ENCODE peak calls at places on chromosomes 1 and 21, in seven cellular contexts. X is AG09319, O is glutamatergic neuron, T is PC-3, P is osteocyte, U is foreskin keratinocyte, S is foreskin fibroblast. K is an unnamed sample.

GRCh38 chr1:50421768-50422674 is 1.2 kb downstream of the DMRTA2 start:
- DNase-seq in X (no peak), O (no peak), S (no peak), P (no peak), U (no peak), T (no peak), K (no peak)

GRCh38 chr1:206939131-206939530 is 7.1 kb downstream of the PIGR start:
- DNase-seq in T (no peak), O (no peak), U (no peak), S (no peak), X (no peak), P (no peak), K (no peak)

GRCh38 chr1:74733616-74734484 is 898 bp downstream of the TYW3 start:
- DNase-seq in U (peak), T (peak), S (peak), X (no peak), P (no peak), O (no peak), K (peak)

GRCh38 chr1:59763418-59763817 is 51.3 kb upstream of the HOOK1 start:
- DNase-seq in U (no peak), O (no peak), S (no peak), T (no peak), P (no peak), X (no peak), K (no peak)

GRCh38 chr1:240031414-240031813 is 60.3 kb upstream of the FMN2 start:
- DNase-seq in P (no peak), T (peak), S (peak), X (no peak), U (no peak), O (no peak), K (no peak)

GRCh38 chr1:151175910-151176309 is at the start of gene TMOD4:
- DNase-seq in T (no peak), P (no peak), X (no peak), U (no peak), O (no peak), S (peak), K (no peak)

GRCh38 chr1:19639999-19640362 is 4.1 kb upstream of the NBL1 start:
- DNase-seq in T (peak), X (no peak), O (no peak), U (peak), P (no peak), S (peak), K (no peak)

GRCh38 chr1:75723989-75724471 is 479 bp upstream of the ACADM start:
- DNase-seq in O (peak), X (peak), T (peak), S (peak), U (peak), P (peak), K (peak)

GRCh38 chr1:218705391-218705790 is 360.3 kb downstream of the TGFB2 start:
- DNase-seq in P (no peak), T (peak), S (no peak), O (no peak), U (peak), X (no peak), K (no peak)

GRCh38 chr1:209627349-209628196 is 24.7 kb downstream of the LAMB3 start:
- DNase-seq in O (peak), P (peak), U (no peak), T (peak), S (peak), X (no peak), K (peak)

GRCh38 chr1:160125761-160126160 is 10.2 kb downstream of the ATP1A2 start:
- DNase-seq in S (peak), T (peak), P (no peak), U (no peak), O (no peak), X (no peak), K (no peak)

GRCh38 chr1:75616436-75617433 is 5.8 kb upstream of the SLC44A5 start:
- DNase-seq in T (no peak), U (no peak), S (peak), X (no peak), P (no peak), O (no peak), K (peak)

GRCh38 chr1:221793439-221794078 is 51.7 kb upstream of the DUSP10 start:
- DNase-seq in T (no peak), S (no peak), U (no peak), O (no peak), P (no peak), X (no peak), K (no peak)

GRCh38 chr21:37208056-37208705 is 59.0 kb downstream of the VPS26C start:
- DNase-seq in S (peak), T (no peak), P (peak), U (no peak), X (no peak), O (peak), K (no peak)

GRCh38 chr1:44354268-44354839 is 703 bp downstream of the ERI3 start:
- DNase-seq in T (peak), P (no peak), U (peak), S (peak), X (no peak), O (no peak), K (no peak)

GRCh38 chr1:65688848-65689247 is 103.8 kb upstream of the PDE4B start:
- DNase-seq in P (no peak), O (peak), T (no peak), X (no peak), S (peak), U (no peak), K (no peak)

GRCh38 chr1:243786546-243786945 is 63.5 kb downstream of the AKT3 start:
- DNase-seq in X (no peak), O (no peak), P (no peak), U (peak), T (peak), S (no peak), K (no peak)

GRCh38 chr1:150083907-150084306 is 16.3 kb downstream of the VPS45 start:
- DNase-seq in X (no peak), P (no peak), S (no peak), U (no peak), O (no peak), T (no peak), K (no peak)

GRCh38 chr21:14591882-14592281 is 45.8 kb upstream of the SAMSN1 start:
- DNase-seq in T (peak), U (peak), O (no peak), S (no peak), X (peak), P (no peak), K (no peak)

GRCh38 chr1:110948038-110948810 is 15.5 kb downstream of the LRIF1 start:
- DNase-seq in P (no peak), O (no peak), U (peak), T (peak), S (peak), X (no peak), K (no peak)

GRCh38 chr21:26115899-26116298 is 54.7 kb downstream of the APP start:
- DNase-seq in T (peak), S (peak), P (no peak), U (no peak), O (no peak), X (peak), K (no peak)

GRCh38 chr1:18876210-18876609 is 16.8 kb upstream of the TAS1R2 start:
- DNase-seq in T (no peak), X (no peak), O (no peak), U (no peak), S (no peak), P (no peak), K (no peak)

GRCh38 chr1:184954232-184954995 is 19.9 kb downstream of the NIBAN1 start:
- DNase-seq in P (no peak), S (peak), X (no peak), T (no peak), U (peak), O (no peak), K (no peak)

GRCh38 chr1:55310517-55310927 is 95.4 kb upstream of the USP24 start:
- DNase-seq in T (peak), O (no peak), P (no peak), U (peak), X (peak), S (peak), K (no peak)

GRCh38 chr1:209876091-209876800 is 48.5 kb downstream of the UTP25 start:
- DNase-seq in O (no peak), T (no peak), S (peak), X (no peak), P (no peak), U (no peak), K (no peak)

GRCh38 chr1:192601145-192602048 is 25.8 kb downstream of the RGS1 start:
- DNase-seq in S (peak), X (no peak), O (no peak), U (peak), P (no peak), T (peak), K (no peak)

GRCh38 chr21:45584786-45585185 is 42.5 kb upstream of the SLC19A1 start:
- DNase-seq in P (no peak), T (no peak), O (no peak), U (no peak), X (no peak), S (no peak), K (no peak)

GRCh38 chr1:14320518-14320917 is 278.0 kb upstream of the KAZN start:
- DNase-seq in O (no peak), X (peak), S (no peak), P (no peak), T (peak), U (peak), K (no peak)

GRCh38 chr1:227388214-227388613 is 69.9 kb upstream of the CDC42BPA start:
- DNase-seq in O (no peak), U (no peak), S (peak), X (no peak), T (peak), P (no peak), K (no peak)

GRCh38 chr21:36695671-36696389 is 3.1 kb upstream of the SIM2 start:
- DNase-seq in X (no peak), P (no peak), S (no peak), O (peak), U (no peak), T (no peak), K (no peak)

GRCh38 chr21:28719731-28720130 is 272.9 kb downstream of the LTN1 start:
- DNase-seq in O (no peak), S (no peak), P (no peak), U (no peak), X (no peak), T (no peak), K (no peak)

GRCh38 chr21:37463083-37463780 is 96.7 kb downstream of the DYRK1A start:
- DNase-seq in S (peak), O (no peak), U (peak), P (no peak), X (no peak), T (peak), K (peak)

GRCh38 chr1:32063261-32063681 is 9.5 kb upstream of the TMEM39B start:
- DNase-seq in S (peak), X (no peak), P (no peak), T (peak), O (no peak), U (peak), K (no peak)

GRCh38 chr1:229863651-229864545 is 203.1 kb upstream of the GALNT2 start:
- DNase-seq in P (no peak), O (no peak), X (no peak), U (no peak), T (no peak), S (no peak), K (peak)

GRCh38 chr1:80212958-80213357 is 1206.4 kb upstream of the ADGRL4 start:
- DNase-seq in P (no peak), S (no peak), X (no peak), T (no peak), U (no peak), O (no peak), K (no peak)

GRCh38 chr1:223525957-223526356 is 132.7 kb downstream of the CCDC185 start:
- DNase-seq in T (no peak), X (no peak), P (no peak), O (no peak), U (no peak), S (no peak), K (no peak)

GRCh38 chr1:223534677-223535076 is 130.8 kb downstream of the CAPN8 start:
- DNase-seq in U (no peak), S (no peak), T (no peak), X (no peak), O (no peak), P (no peak), K (no peak)

GRCh38 chr1:223535261-223535778 is 130.2 kb downstream of the CAPN8 start:
- DNase-seq in X (no peak), U (no peak), P (no peak), S (no peak), T (peak), O (no peak), K (no peak)

GRCh38 chr1:223533708-223534107 is 131.8 kb downstream of the CAPN8 start:
- DNase-seq in P (no peak), T (no peak), U (no peak), O (no peak), X (no peak), S (no peak), K (no peak)

DNA sequence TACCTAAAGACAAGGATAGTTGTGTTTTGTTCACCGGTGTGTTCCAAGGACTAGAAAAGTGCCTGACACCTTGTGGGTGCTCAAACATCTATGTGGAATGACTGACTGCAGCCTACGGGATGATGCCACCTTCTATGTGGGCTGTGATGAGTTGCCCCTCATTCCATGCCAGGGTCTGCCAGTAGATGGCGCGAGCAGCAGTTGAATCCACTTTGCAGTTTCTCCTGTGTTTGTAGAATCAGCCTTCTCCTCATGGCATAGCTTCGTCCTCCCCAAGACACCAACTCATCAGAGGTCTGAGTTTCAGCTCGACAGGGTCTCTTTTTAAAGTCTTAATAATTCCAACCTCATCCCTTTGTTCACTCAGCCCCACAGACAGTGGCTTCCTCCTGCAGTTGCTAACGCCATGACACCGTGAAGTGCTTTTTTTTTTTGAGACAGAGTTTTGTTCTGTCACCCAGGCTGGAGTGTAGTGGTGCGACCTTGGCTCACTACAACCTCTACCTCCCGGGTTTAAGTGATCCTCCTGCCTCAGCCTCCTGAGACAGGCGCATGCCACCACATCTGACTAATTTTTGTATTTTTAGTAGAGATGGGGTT is 133.7 kb downstream of the CAPN8 start:
- DNase-seq in T (peak), P (no peak), O (peak), X (no peak), S (peak), U (peak), K (peak)
- TF ChIP-seq CTCF in T (peak), P (peak), O (peak), X (peak), S (peak), U (peak), K (peak)

GRCh38 chr1:197519741-197520334 is 251.8 kb downstream of the CRB1 start:
- DNase-seq in O (no peak), U (no peak), S (peak), T (peak), P (no peak), X (no peak), K (no peak)
- TF ChIP-seq CTCF in O (peak), U (peak), S (peak), T (peak), P (peak), X (peak), K (peak)

DNA sequence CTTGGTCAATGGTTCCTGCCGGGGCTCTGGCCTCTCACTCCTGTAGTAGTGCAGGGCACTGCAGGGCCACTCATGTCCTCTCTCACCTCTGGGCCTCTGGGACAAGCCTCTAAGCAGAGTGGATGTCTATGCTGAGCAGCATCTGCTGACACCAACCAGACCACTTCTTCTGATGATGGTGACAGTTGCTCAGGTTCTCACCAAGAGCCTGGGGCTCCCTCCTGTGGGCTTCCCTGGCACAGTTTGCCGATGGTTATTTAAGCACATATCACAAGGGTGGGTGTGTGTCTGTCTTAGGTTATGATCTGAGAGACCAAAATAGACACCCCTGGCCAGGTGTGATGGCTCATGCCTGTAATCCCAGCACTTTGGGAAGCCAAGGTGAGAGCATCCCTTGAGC is 17.4 kb upstream of the GPR137B start:
- DNase-seq in O (peak), S (no peak), T (peak), P (no peak), U (no peak), X (no peak), K (no peak)
- TF ChIP-seq CTCF in O (no peak), S (no peak), T (peak), P (no peak), U (peak), X (no peak), K (no peak)

GRCh38 chr1:199808110-199808870 is 219.2 kb upstream of the NR5A2 start:
- DNase-seq in X (no peak), P (no peak), T (peak), U (peak), O (no peak), S (no peak), K (no peak)
- TF ChIP-seq CTCF in X (no peak), P (no peak), T (no peak), U (no peak), O (no peak), S (no peak), K (no peak)

GRCh38 chr21:31117046-31117916 is 79.0 kb upstream of the KRTAP19-8 start:
- DNase-seq in S (peak), T (peak), U (peak), O (no peak), P (no peak), X (no peak), K (no peak)
- TF ChIP-seq CTCF in S (no peak), T (peak), U (peak), O (no peak), P (peak), X (no peak), K (no peak)

GRCh38 chr1:22751124-22751531 is 40.5 kb downstream of the EPHB2 start:
- DNase-seq in X (no peak), U (no peak), O (no peak), T (peak), P (no peak), S (no peak), K (no peak)

GRCh38 chr1:22750671-22751016 is 40.0 kb downstream of the EPHB2 start:
- DNase-seq in T (peak), O (no peak), U (peak), X (no peak), P (no peak), S (no peak), K (no peak)

GRCh38 chr1:22747735-22748073 is 37.1 kb downstream of the EPHB2 start:
- DNase-seq in P (no peak), O (no peak), S (no peak), U (no peak), T (no peak), X (no peak), K (no peak)

GRCh38 chr1:22749919-22750670 is 39.5 kb downstream of the EPHB2 start:
- DNase-seq in P (no peak), T (peak), X (peak), U (peak), S (peak), O (no peak), K (no peak)

DNA sequence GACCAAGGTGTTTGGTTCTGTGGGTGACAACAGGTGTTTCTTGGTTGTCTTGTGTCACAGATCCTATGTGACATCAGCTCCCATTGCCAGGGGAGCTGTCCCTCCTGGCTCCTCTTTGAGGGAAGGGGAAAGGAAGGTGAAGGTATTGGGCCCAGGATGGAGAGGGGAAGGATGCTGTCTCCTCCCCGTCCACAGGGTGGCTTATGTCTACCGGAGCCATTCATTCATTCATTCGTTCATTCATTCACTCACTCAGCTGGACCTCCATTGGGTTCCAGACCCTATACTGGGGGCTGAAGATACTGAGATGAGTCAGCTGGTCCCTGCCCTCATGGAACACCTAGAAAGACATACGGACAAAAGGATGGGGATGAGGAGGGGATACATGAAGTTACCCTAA is 38.9 kb downstream of the EPHB2 start:
- DNase-seq in S (no peak), P (no peak), X (no peak), U (no peak), O (no peak), T (no peak), K (no peak)
- TF ChIP-seq CTCF in S (no peak), P (no peak), X (no peak), U (no peak), O (no peak), T (peak), K (no peak)

K was measured in nephron progenitor cell.